ENCODE peak calls at places on chromosomes 1 and 21, in ten cellular contexts. One of them, this sample, is unnamed.

GRCh38 chr1:114377356-114377755 is 133.6 kb downstream of the TRIM33 start:
- DNase-seq in heart right ventricle: no peak
- DNase-seq in dorsolateral prefrontal cortex: no peak
- DNase-seq in spleen: no peak
- DNase-seq in fibroblast of pulmonary artery: no peak
- DNase-seq in kidney: no peak
- DNase-seq in cardiac muscle cell: no peak
- DNase-seq in psoas muscle: no peak
- DNase-seq in upper lobe of right lung: no peak
- DNase-seq in heart left ventricle: no peak
- DNase-seq in this sample: no peak

GRCh38 chr1:154141240-154141639 is 13.6 kb downstream of the NUP210L start:
- DNase-seq in heart right ventricle: no peak
- DNase-seq in dorsolateral prefrontal cortex: no peak
- DNase-seq in spleen: no peak
- DNase-seq in fibroblast of pulmonary artery: peak
- DNase-seq in kidney: no peak
- DNase-seq in cardiac muscle cell: no peak
- DNase-seq in psoas muscle: no peak
- DNase-seq in upper lobe of right lung: no peak
- DNase-seq in heart left ventricle: no peak
- DNase-seq in this sample: peak

GRCh38 chr1:117605164-117605810 is 561 bp upstream of the TENT5C start:
- DNase-seq in heart right ventricle: peak
- DNase-seq in dorsolateral prefrontal cortex: no peak
- DNase-seq in spleen: peak
- DNase-seq in fibroblast of pulmonary artery: no peak
- DNase-seq in kidney: peak
- DNase-seq in cardiac muscle cell: peak
- DNase-seq in psoas muscle: no peak
- DNase-seq in upper lobe of right lung: no peak
- DNase-seq in heart left ventricle: peak
- DNase-seq in this sample: peak

GRCh38 chr1:97186381-97186780 is 464.8 kb downstream of the PTBP2 start:
- DNase-seq in heart right ventricle: no peak
- DNase-seq in dorsolateral prefrontal cortex: no peak
- DNase-seq in spleen: no peak
- DNase-seq in fibroblast of pulmonary artery: peak
- DNase-seq in kidney: no peak
- DNase-seq in cardiac muscle cell: no peak
- DNase-seq in psoas muscle: no peak
- DNase-seq in upper lobe of right lung: no peak
- DNase-seq in heart left ventricle: no peak
- DNase-seq in this sample: no peak

GRCh38 chr1:198280080-198280479 is 123.3 kb downstream of the NEK7 start:
- DNase-seq in heart right ventricle: no peak
- DNase-seq in dorsolateral prefrontal cortex: no peak
- DNase-seq in spleen: no peak
- DNase-seq in fibroblast of pulmonary artery: no peak
- DNase-seq in kidney: no peak
- DNase-seq in cardiac muscle cell: no peak
- DNase-seq in psoas muscle: no peak
- DNase-seq in upper lobe of right lung: no peak
- DNase-seq in heart left ventricle: no peak
- DNase-seq in this sample: no peak

GRCh38 chr1:95640746-95641145 is 406.7 kb downstream of the RWDD3 start:
- DNase-seq in heart right ventricle: peak
- DNase-seq in dorsolateral prefrontal cortex: no peak
- DNase-seq in spleen: no peak
- DNase-seq in fibroblast of pulmonary artery: peak
- DNase-seq in kidney: no peak
- DNase-seq in cardiac muscle cell: peak
- DNase-seq in psoas muscle: no peak
- DNase-seq in upper lobe of right lung: no peak
- DNase-seq in heart left ventricle: peak
- DNase-seq in this sample: peak

GRCh38 chr21:45069711-45070110 is 4.7 kb upstream of the ADARB1 start:
- DNase-seq in heart right ventricle: no peak
- DNase-seq in dorsolateral prefrontal cortex: no peak
- DNase-seq in spleen: no peak
- DNase-seq in fibroblast of pulmonary artery: no peak
- DNase-seq in kidney: no peak
- DNase-seq in cardiac muscle cell: no peak
- DNase-seq in psoas muscle: no peak
- DNase-seq in upper lobe of right lung: no peak
- DNase-seq in heart left ventricle: no peak
- DNase-seq in this sample: no peak

GRCh38 chr1:14282583-14283186 is 315.8 kb upstream of the KAZN start:
- DNase-seq in heart right ventricle: no peak
- DNase-seq in dorsolateral prefrontal cortex: no peak
- DNase-seq in spleen: no peak
- DNase-seq in fibroblast of pulmonary artery: no peak
- DNase-seq in kidney: no peak
- DNase-seq in cardiac muscle cell: no peak
- DNase-seq in psoas muscle: no peak
- DNase-seq in upper lobe of right lung: no peak
- DNase-seq in heart left ventricle: no peak
- DNase-seq in this sample: peak

GRCh38 chr1:43373034-43373940 is 5.5 kb upstream of the ELOVL1 start:
- DNase-seq in heart right ventricle: no peak
- DNase-seq in dorsolateral prefrontal cortex: no peak
- DNase-seq in spleen: no peak
- DNase-seq in fibroblast of pulmonary artery: peak
- DNase-seq in kidney: no peak
- DNase-seq in cardiac muscle cell: no peak
- DNase-seq in psoas muscle: no peak
- DNase-seq in upper lobe of right lung: no peak
- DNase-seq in heart left ventricle: peak
- DNase-seq in this sample: peak

GRCh38 chr21:42850866-42851391 is 28.4 kb downstream of the WDR4 start:
- DNase-seq in heart right ventricle: no peak
- DNase-seq in dorsolateral prefrontal cortex: no peak
- DNase-seq in spleen: peak
- DNase-seq in fibroblast of pulmonary artery: peak
- DNase-seq in kidney: peak
- DNase-seq in cardiac muscle cell: peak
- DNase-seq in psoas muscle: no peak
- DNase-seq in upper lobe of right lung: peak
- DNase-seq in heart left ventricle: no peak
- DNase-seq in this sample: peak

GRCh38 chr1:24380508-24380907 is 33.1 kb downstream of the STPG1 start:
- DNase-seq in heart right ventricle: no peak
- DNase-seq in dorsolateral prefrontal cortex: no peak
- DNase-seq in spleen: no peak
- DNase-seq in fibroblast of pulmonary artery: no peak
- DNase-seq in kidney: no peak
- DNase-seq in cardiac muscle cell: no peak
- DNase-seq in psoas muscle: no peak
- DNase-seq in upper lobe of right lung: no peak
- DNase-seq in heart left ventricle: no peak
- DNase-seq in this sample: no peak

GRCh38 chr1:77824694-77825355 is 45.4 kb downstream of the MIGA1 start:
- DNase-seq in heart right ventricle: no peak
- DNase-seq in dorsolateral prefrontal cortex: no peak
- DNase-seq in spleen: no peak
- DNase-seq in fibroblast of pulmonary artery: no peak
- DNase-seq in kidney: no peak
- DNase-seq in cardiac muscle cell: no peak
- DNase-seq in psoas muscle: no peak
- DNase-seq in upper lobe of right lung: no peak
- DNase-seq in heart left ventricle: no peak
- DNase-seq in this sample: no peak

GRCh38 chr1:31763671-31764306 is 351 bp downstream of the ADGRB2 start:
- DNase-seq in heart right ventricle: no peak
- DNase-seq in dorsolateral prefrontal cortex: no peak
- DNase-seq in spleen: no peak
- DNase-seq in fibroblast of pulmonary artery: no peak
- DNase-seq in kidney: no peak
- DNase-seq in cardiac muscle cell: no peak
- DNase-seq in psoas muscle: no peak
- DNase-seq in upper lobe of right lung: no peak
- DNase-seq in heart left ventricle: no peak
- DNase-seq in this sample: no peak

GRCh38 chr1:31764307-31765040 is at the start of gene ADGRB2:
- DNase-seq in heart right ventricle: no peak
- DNase-seq in dorsolateral prefrontal cortex: no peak
- DNase-seq in spleen: no peak
- DNase-seq in fibroblast of pulmonary artery: no peak
- DNase-seq in kidney: no peak
- DNase-seq in cardiac muscle cell: peak
- DNase-seq in psoas muscle: no peak
- DNase-seq in upper lobe of right lung: no peak
- DNase-seq in heart left ventricle: no peak
- DNase-seq in this sample: no peak

GRCh38 chr1:31765516-31765915 is 1.4 kb upstream of the ADGRB2 start:
- DNase-seq in heart right ventricle: no peak
- DNase-seq in dorsolateral prefrontal cortex: no peak
- DNase-seq in spleen: no peak
- DNase-seq in fibroblast of pulmonary artery: no peak
- DNase-seq in kidney: no peak
- DNase-seq in cardiac muscle cell: no peak
- DNase-seq in psoas muscle: no peak
- DNase-seq in upper lobe of right lung: no peak
- DNase-seq in heart left ventricle: no peak
- DNase-seq in this sample: no peak

GRCh38 chr1:31762726-31763670 is 1.1 kb downstream of the ADGRB2 start:
- DNase-seq in heart right ventricle: peak
- DNase-seq in dorsolateral prefrontal cortex: peak
- DNase-seq in spleen: peak
- DNase-seq in fibroblast of pulmonary artery: peak
- DNase-seq in kidney: peak
- DNase-seq in cardiac muscle cell: peak
- DNase-seq in psoas muscle: peak
- DNase-seq in upper lobe of right lung: peak
- DNase-seq in heart left ventricle: peak
- DNase-seq in this sample: no peak

GRCh38 chr1:31765041-31765467 is 914 bp upstream of the ADGRB2 start:
- DNase-seq in heart right ventricle: no peak
- DNase-seq in dorsolateral prefrontal cortex: no peak
- DNase-seq in spleen: no peak
- DNase-seq in fibroblast of pulmonary artery: peak
- DNase-seq in kidney: no peak
- DNase-seq in cardiac muscle cell: peak
- DNase-seq in psoas muscle: no peak
- DNase-seq in upper lobe of right lung: no peak
- DNase-seq in heart left ventricle: no peak
- DNase-seq in this sample: peak
- TF ChIP-seq CTCF in heart right ventricle: peak
- TF ChIP-seq CTCF in dorsolateral prefrontal cortex: peak
- TF ChIP-seq CTCF in spleen: no peak
- TF ChIP-seq CTCF in fibroblast of pulmonary artery: peak
- TF ChIP-seq CTCF in kidney: no peak
- TF ChIP-seq CTCF in cardiac muscle cell: peak
- TF ChIP-seq CTCF in psoas muscle: peak
- TF ChIP-seq CTCF in upper lobe of right lung: no peak
- TF ChIP-seq CTCF in heart left ventricle: no peak
- TF ChIP-seq CTCF in this sample: peak

DNA sequence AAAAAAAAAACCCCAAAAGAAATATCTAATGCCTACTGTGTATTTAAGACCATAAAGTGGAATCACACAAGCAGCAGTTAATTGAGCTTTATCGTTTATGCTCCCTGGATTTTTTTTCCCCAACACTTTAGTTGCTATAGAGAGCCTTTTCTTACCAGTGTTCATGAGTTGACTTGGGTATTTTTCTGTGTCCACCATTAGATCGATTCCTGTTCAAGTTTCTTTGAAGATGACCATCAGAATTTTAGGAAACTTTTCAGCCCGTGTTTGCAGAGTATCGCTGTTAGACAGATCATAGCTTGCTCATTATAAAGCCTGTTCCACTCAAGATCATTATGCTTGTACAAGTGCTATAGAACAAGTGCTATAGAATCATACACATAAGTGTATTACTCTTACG is 1.5 kb downstream of the RALGPS2 start:
- DNase-seq in heart right ventricle: no peak
- DNase-seq in dorsolateral prefrontal cortex: no peak
- DNase-seq in spleen: no peak
- DNase-seq in fibroblast of pulmonary artery: no peak
- DNase-seq in kidney: no peak
- DNase-seq in cardiac muscle cell: no peak
- DNase-seq in psoas muscle: no peak
- DNase-seq in upper lobe of right lung: no peak
- DNase-seq in heart left ventricle: no peak
- DNase-seq in this sample: no peak
- H3K4me3 ChIP-seq in heart right ventricle: peak
- H3K4me3 ChIP-seq in dorsolateral prefrontal cortex: peak
- H3K4me3 ChIP-seq in spleen: peak
- H3K4me3 ChIP-seq in fibroblast of pulmonary artery: peak
- H3K4me3 ChIP-seq in kidney: peak
- H3K4me3 ChIP-seq in cardiac muscle cell: peak
- H3K4me3 ChIP-seq in psoas muscle: peak
- H3K4me3 ChIP-seq in upper lobe of right lung: peak
- H3K4me3 ChIP-seq in heart left ventricle: peak
- H3K4me3 ChIP-seq in this sample: peak

GRCh38 chr1:161171191-161171590 is 5.0 kb downstream of the PPOX start:
- DNase-seq in heart right ventricle: no peak
- DNase-seq in dorsolateral prefrontal cortex: no peak
- DNase-seq in spleen: peak
- DNase-seq in fibroblast of pulmonary artery: no peak
- DNase-seq in kidney: no peak
- DNase-seq in cardiac muscle cell: no peak
- DNase-seq in psoas muscle: no peak
- DNase-seq in upper lobe of right lung: no peak
- DNase-seq in heart left ventricle: no peak
- DNase-seq in this sample: no peak
- TF ChIP-seq CTCF in heart right ventricle: no peak
- TF ChIP-seq CTCF in dorsolateral prefrontal cortex: no peak
- TF ChIP-seq CTCF in spleen: no peak
- TF ChIP-seq CTCF in fibroblast of pulmonary artery: peak
- TF ChIP-seq CTCF in kidney: no peak
- TF ChIP-seq CTCF in cardiac muscle cell: peak
- TF ChIP-seq CTCF in psoas muscle: no peak
- TF ChIP-seq CTCF in upper lobe of right lung: no peak
- TF ChIP-seq CTCF in heart left ventricle: no peak
- TF ChIP-seq CTCF in this sample: peak

GRCh38 chr21:18244721-18245486 is at the start of gene CHODL:
- DNase-seq in heart right ventricle: no peak
- DNase-seq in dorsolateral prefrontal cortex: no peak
- DNase-seq in spleen: no peak
- DNase-seq in fibroblast of pulmonary artery: no peak
- DNase-seq in kidney: peak
- DNase-seq in cardiac muscle cell: peak
- DNase-seq in psoas muscle: no peak
- DNase-seq in upper lobe of right lung: peak
- DNase-seq in heart left ventricle: peak
- DNase-seq in this sample: no peak
- H3K4me3 ChIP-seq in heart right ventricle: peak
- H3K4me3 ChIP-seq in dorsolateral prefrontal cortex: peak
- H3K4me3 ChIP-seq in spleen: peak
- H3K4me3 ChIP-seq in fibroblast of pulmonary artery: no peak
- H3K4me3 ChIP-seq in kidney: peak
- H3K4me3 ChIP-seq in cardiac muscle cell: peak
- H3K4me3 ChIP-seq in psoas muscle: peak
- H3K4me3 ChIP-seq in upper lobe of right lung: peak
- H3K4me3 ChIP-seq in heart left ventricle: peak
- H3K4me3 ChIP-seq in this sample: no peak

GRCh38 chr1:156123356-156124196 is 9.1 kb downstream of the LMNA start:
- DNase-seq in heart right ventricle: peak
- DNase-seq in dorsolateral prefrontal cortex: peak
- DNase-seq in spleen: peak
- DNase-seq in fibroblast of pulmonary artery: peak
- DNase-seq in kidney: peak
- DNase-seq in cardiac muscle cell: peak
- DNase-seq in psoas muscle: peak
- DNase-seq in upper lobe of right lung: peak
- DNase-seq in heart left ventricle: peak
- DNase-seq in this sample: peak
- TF ChIP-seq CTCF in heart right ventricle: peak
- TF ChIP-seq CTCF in dorsolateral prefrontal cortex: peak
- TF ChIP-seq CTCF in spleen: peak
- TF ChIP-seq CTCF in fibroblast of pulmonary artery: peak
- TF ChIP-seq CTCF in kidney: no peak
- TF ChIP-seq CTCF in cardiac muscle cell: peak
- TF ChIP-seq CTCF in psoas muscle: peak
- TF ChIP-seq CTCF in upper lobe of right lung: peak
- TF ChIP-seq CTCF in heart left ventricle: peak
- TF ChIP-seq CTCF in this sample: peak

This sample was measured in cardiac fibroblast.